ENCODE peak calls at places on chromosomes 4 and X, in eight cellular contexts. B is cardiac fibroblast, W is stomach, Q is MCF 10A, L is psoas muscle, H is OCI-LY7, Y is fibroblast of the aortic adventitia, E is NB4. F is an unnamed sample.

GRCh38 chr4:126678608-126679007 is 954.1 kb upstream of the INTU start:
- DNase-seq in B (no peak), Q (no peak), E (no peak), W (no peak), Y (no peak), H (no peak), L (no peak), F (no peak)

GRCh38 chr4:127001898-127002297 is 630.9 kb upstream of the INTU start:
- DNase-seq in E (no peak), Q (no peak), B (no peak), W (no peak), H (no peak), L (no peak), Y (no peak), F (no peak)

GRCh38 chrX:45851434-45851991 is 650.8 kb upstream of the DIPK2B start:
- DNase-seq in Q (peak), Y (no peak), W (peak), H (no peak), E (peak), L (peak), B (no peak), F (peak)

GRCh38 chr4:154660052-154660451 is 47.6 kb upstream of the FGG start:
- DNase-seq in H (no peak), W (no peak), E (no peak), Q (no peak), B (peak), L (no peak), Y (peak), F (no peak)

GRCh38 chrX:51148848-51149247 is 183.8 kb upstream of the NUDT10 start:
- DNase-seq in Q (peak), W (no peak), Y (no peak), L (no peak), H (peak), B (peak), E (peak), F (no peak)

GRCh38 chr4:87103691-87104187 is 116.7 kb downstream of the KLHL8 start:
- DNase-seq in B (peak), H (no peak), Q (peak), Y (peak), W (no peak), E (no peak), L (no peak), F (no peak)

GRCh38 chrX:34426334-34426733 is 230.8 kb downstream of the TMEM47 start:
- DNase-seq in Q (peak), H (no peak), B (peak), Y (peak), W (no peak), L (no peak), E (no peak), F (no peak)

GRCh38 chrX:40420899-40421729 is 159.7 kb upstream of the ATP6AP2 start:
- DNase-seq in Y (peak), B (peak), H (no peak), Q (no peak), L (no peak), W (no peak), E (peak), F (no peak)

GRCh38 chr4:14810568-14810967 is 191.7 kb upstream of the CPEB2 start:
- DNase-seq in W (no peak), Y (peak), E (no peak), B (no peak), Q (no peak), H (no peak), L (no peak), F (no peak)

GRCh38 chr4:1445716-1446445 is 39.6 kb upstream of the NKX1-1 start:
- DNase-seq in W (no peak), Y (no peak), B (no peak), Q (no peak), L (no peak), E (no peak), H (no peak), F (no peak)

GRCh38 chrX:103211012-103211715 is 3.7 kb upstream of the BEX4 start:
- DNase-seq in E (peak), L (no peak), B (peak), Q (peak), W (peak), H (peak), Y (peak), F (peak)

GRCh38 chrX:355329-356050 is 31.2 kb downstream of the PPP2R3B start:
- DNase-seq in E (no peak), L (no peak), W (no peak), H (no peak), B (no peak), Q (no peak), Y (no peak), F (no peak)

GRCh38 chr4:74018771-74019170 is 19.7 kb downstream of the CXCL3 start:
- DNase-seq in B (no peak), W (no peak), Y (no peak), E (peak), Q (no peak), H (no peak), L (no peak), F (no peak)

GRCh38 chrX:40471965-40472648 is 108.7 kb upstream of the ATP6AP2 start:
- DNase-seq in Q (peak), L (no peak), H (peak), B (peak), E (no peak), Y (peak), W (peak), F (peak)

GRCh38 chrX:11768039-11768438 is 10.0 kb downstream of the MSL3 start:
- DNase-seq in H (no peak), L (no peak), B (no peak), Q (no peak), E (no peak), W (no peak), Y (no peak), F (peak)

GRCh38 chr4:4852591-4853362 is 6.7 kb upstream of the MSX1 start:
- DNase-seq in Q (peak), H (no peak), W (peak), Y (peak), L (peak), E (no peak), B (peak), F (no peak)

GRCh38 chr4:6270691-6271121 is 1.1 kb downstream of the WFS1 start:
- DNase-seq in Y (peak), H (no peak), L (no peak), B (peak), Q (no peak), W (no peak), E (no peak), F (no peak)

GRCh38 chr4:46444318-46444717 is 54.4 kb upstream of the GABRA2 start:
- DNase-seq in H (no peak), L (no peak), B (peak), W (no peak), Y (no peak), E (no peak), Q (peak), F (no peak)

GRCh38 chr4:89724716-89725115 is 112.2 kb downstream of the SNCA start:
- DNase-seq in B (peak), Y (no peak), W (no peak), L (no peak), E (no peak), H (no peak), Q (peak), F (no peak)

GRCh38 chr4:140140566-140140965 is 13.4 kb downstream of the MAML3 start:
- DNase-seq in Q (no peak), B (no peak), L (no peak), Y (no peak), W (no peak), H (no peak), E (no peak), F (no peak)

GRCh38 chr4:66633472-66633871 is 911.8 kb downstream of the CENPC start:
- DNase-seq in Y (peak), E (no peak), W (no peak), Q (no peak), B (peak), L (no peak), H (no peak), F (no peak)

GRCh38 chr4:142406051-142406549 is 440.0 kb downstream of the INPP4B start:
- DNase-seq in L (no peak), B (peak), W (no peak), H (no peak), Y (peak), E (no peak), Q (peak), F (no peak)

GRCh38 chr4:73224886-73225285 is 33.7 kb downstream of the ANKRD17 start:
- DNase-seq in Y (no peak), E (no peak), L (no peak), Q (no peak), W (no peak), B (no peak), H (no peak), F (peak)

GRCh38 chr4:159420162-159421057 is 317.5 kb downstream of the RAPGEF2 start:
- DNase-seq in E (no peak), Q (no peak), B (no peak), H (no peak), W (no peak), Y (no peak), L (no peak), F (no peak)

GRCh38 chrX:15853586-15854079 is 980 bp downstream of the AP1S2 start:
- DNase-seq in Y (no peak), H (peak), Q (peak), W (no peak), B (no peak), L (no peak), E (peak), F (no peak)

GRCh38 chr4:1072830-1073446 is 40.4 kb downstream of the RNF212 start:
- DNase-seq in B (peak), W (peak), E (peak), L (peak), Y (peak), H (peak), Q (peak), F (peak)

GRCh38 chrX:1417921-1418875 is 26.3 kb upstream of the SLC25A6 start:
- DNase-seq in L (no peak), B (no peak), W (no peak), E (no peak), H (no peak), Q (no peak), Y (no peak), F (no peak)

GRCh38 chrX:15356444-15356843 is 21.1 kb upstream of the PIGA start:
- DNase-seq in Y (peak), B (peak), H (no peak), Q (peak), W (no peak), L (no peak), E (peak), F (no peak)

GRCh38 chrX:115356369-115356768 is 66.9 kb downstream of the LUZP4 start:
- DNase-seq in L (no peak), B (no peak), Q (no peak), Y (no peak), H (no peak), E (no peak), W (no peak), F (no peak)

GRCh38 chr4:20043992-20044391 is 207.7 kb upstream of the SLIT2 start:
- DNase-seq in H (no peak), W (no peak), L (no peak), Q (no peak), E (no peak), B (no peak), Y (no peak), F (no peak)

GRCh38 chr4:153448003-153448731 is 18.0 kb upstream of the TMEM131L start:
- DNase-seq in H (no peak), Y (peak), E (no peak), W (no peak), Q (peak), L (no peak), B (peak), F (no peak)

GRCh38 chr4:14168919-14169318 is 541.4 kb upstream of the BOD1L1 start:
- DNase-seq in B (peak), Q (peak), H (no peak), W (peak), Y (peak), L (no peak), E (no peak), F (no peak)

GRCh38 chr4:46937493-46937892 is 28.4 kb upstream of the COX7B2 start:
- DNase-seq in E (peak), Q (peak), L (no peak), Y (peak), H (no peak), B (peak), W (no peak), F (no peak)

GRCh38 chr4:33467291-33467690 is 2747.1 kb downstream of the PCDH7 start:
- DNase-seq in Q (no peak), B (no peak), H (no peak), L (no peak), W (no peak), Y (no peak), E (no peak), F (no peak)

GRCh38 chrX:131816551-131817136 is 206.5 kb upstream of the STK26 start:
- DNase-seq in W (peak), L (peak), Q (peak), B (no peak), E (no peak), H (peak), Y (peak), F (peak)
- TF ChIP-seq CTCF in W (no peak), L (peak), Q (peak), B (no peak), E (no peak), H (no peak), Y (peak), F (peak)

GRCh38 chr4:7306986-7307385 is 114.6 kb downstream of the SORCS2 start:
- DNase-seq in E (no peak), Y (no peak), W (no peak), Q (no peak), L (peak), H (no peak), B (no peak), F (no peak)

GRCh38 chr4:7307391-7308099 is 115.2 kb downstream of the SORCS2 start:
- DNase-seq in W (no peak), L (peak), E (no peak), B (no peak), Q (no peak), Y (no peak), H (no peak), F (no peak)

GRCh38 chr4:7309636-7310035 is 117.3 kb downstream of the SORCS2 start:
- DNase-seq in H (no peak), Y (no peak), W (no peak), Q (no peak), E (no peak), L (peak), B (no peak), F (no peak)

GRCh38 chr4:7310441-7310840 is 118.1 kb downstream of the SORCS2 start:
- DNase-seq in E (no peak), H (no peak), L (peak), W (no peak), Q (no peak), Y (no peak), B (no peak), F (no peak)

DNA sequence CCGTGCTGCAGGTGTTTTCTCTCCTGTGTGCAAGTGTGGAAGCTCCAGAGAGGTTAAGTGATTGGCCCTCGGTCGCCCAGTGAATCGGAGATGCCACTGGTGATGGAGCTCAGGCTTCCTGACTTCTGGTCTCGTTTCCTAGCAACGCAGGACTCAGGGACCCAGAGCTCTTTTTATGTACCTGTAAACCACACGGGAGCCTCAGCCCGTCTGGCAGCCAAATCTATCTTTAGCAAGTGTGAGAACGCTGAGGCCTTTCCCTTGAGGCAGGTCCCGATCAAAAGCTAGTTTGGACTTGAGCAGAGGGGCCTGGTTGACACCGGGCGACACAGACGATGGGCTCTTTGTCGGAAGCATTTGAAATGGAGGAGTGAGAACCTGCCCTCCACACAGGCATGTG is 116.8 kb downstream of the SORCS2 start:
- DNase-seq in Y (no peak), E (no peak), L (peak), B (no peak), Q (no peak), W (no peak), H (no peak), F (no peak)
- TF ChIP-seq CTCF in Y (no peak), E (no peak), L (no peak), B (no peak), Q (no peak), W (no peak), H (no peak), F (no peak)

GRCh38 chr4:118254368-118254767 is 98.4 kb downstream of the PRSS12 start:
- DNase-seq in W (no peak), L (no peak), Y (no peak), Q (no peak), H (no peak), B (no peak), E (peak), F (no peak)

GRCh38 chr4:118264096-118264495 is 88.7 kb downstream of the PRSS12 start:
- DNase-seq in E (no peak), L (no peak), W (no peak), B (no peak), Q (no peak), Y (no peak), H (no peak), F (no peak)

DNA sequence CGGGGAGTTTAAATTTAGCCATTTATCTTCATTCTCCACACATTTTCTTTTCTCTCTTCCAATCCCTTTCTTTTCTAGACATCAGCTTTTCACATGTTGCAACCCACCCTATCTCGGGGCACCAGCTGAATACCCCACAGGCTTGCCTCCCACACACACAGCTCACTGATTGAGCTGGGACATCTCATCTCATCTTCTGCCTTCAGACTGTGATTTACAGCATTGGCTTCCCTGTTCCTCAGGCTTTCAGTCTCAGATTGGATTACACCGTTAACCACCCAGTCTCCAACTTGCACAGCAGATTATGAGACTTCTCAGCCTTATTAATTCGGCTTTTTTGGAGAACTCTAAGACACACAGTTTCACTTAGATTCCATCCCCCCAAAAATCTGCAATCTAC is 93.7 kb downstream of the PRSS12 start:
- DNase-seq in E (no peak), Y (no peak), B (no peak), L (no peak), W (no peak), Q (no peak), H (no peak), F (no peak)
- TF ChIP-seq CTCF in E (no peak), Y (no peak), B (no peak), L (no peak), W (no peak), Q (no peak), H (no peak), F (no peak)

DNA sequence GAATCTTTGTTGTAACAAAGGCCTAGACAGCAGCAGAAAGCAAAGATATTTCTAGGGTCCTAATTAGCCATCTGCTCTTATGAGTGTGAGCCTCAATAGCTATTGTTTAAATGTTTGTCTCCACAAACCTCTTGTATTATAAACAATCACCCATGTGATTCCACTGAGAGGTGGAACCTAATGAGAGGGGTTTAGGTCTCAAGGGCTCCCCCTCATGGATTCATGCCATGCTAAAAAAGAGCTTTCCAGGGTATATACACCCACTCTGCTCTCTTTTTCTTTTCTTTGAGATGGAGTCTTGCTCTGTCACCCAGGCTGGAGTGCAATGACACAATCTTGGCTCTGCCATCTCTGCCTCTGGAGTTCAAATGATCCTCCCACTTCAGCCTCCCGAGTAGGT is 42.1 kb downstream of the TRIM61 start:
- DNase-seq in Q (no peak), Y (no peak), H (peak), W (no peak), B (no peak), E (peak), L (no peak), F (peak)
- TF ChIP-seq CTCF in Q (no peak), Y (no peak), H (peak), W (no peak), B (no peak), E (peak), L (no peak), F (peak)

DNA sequence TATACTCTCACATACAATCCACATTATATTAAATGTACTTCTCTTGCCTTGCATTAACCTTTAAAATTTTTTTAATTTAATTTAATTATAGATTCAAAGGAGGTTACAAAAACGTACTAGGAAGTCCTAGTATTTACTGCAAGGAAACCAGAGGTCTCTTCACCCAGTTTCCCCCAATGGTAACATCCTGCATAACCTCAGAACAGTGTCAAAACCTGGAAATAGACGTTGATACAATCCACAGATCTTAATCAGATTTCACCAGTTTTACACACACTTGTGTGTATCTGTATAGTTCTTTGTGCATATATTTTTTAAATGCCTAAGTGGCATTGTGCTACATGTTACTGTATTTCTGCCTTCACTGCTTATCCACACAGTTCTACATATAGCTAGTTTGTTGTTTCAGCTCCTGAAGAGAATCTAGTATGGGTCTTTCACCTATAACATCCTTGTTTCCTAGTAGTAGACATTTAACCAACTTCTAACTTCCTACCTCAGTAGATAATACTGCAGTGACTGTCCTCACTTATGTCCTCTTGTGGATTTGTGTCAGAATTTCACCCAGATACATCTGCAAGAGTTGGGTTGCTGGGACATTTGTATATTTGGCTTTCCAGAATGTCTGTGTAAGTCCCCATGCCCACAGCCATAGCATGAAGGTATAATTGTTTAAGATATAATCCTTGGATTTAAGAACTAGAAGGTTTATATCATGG is 103.2 kb downstream of the NFKB1 start:
- DNase-seq in H (no peak), W (no peak), E (no peak), Q (no peak), L (no peak), Y (no peak), B (no peak), F (no peak)
- TF ChIP-seq CTCF in H (peak), W (no peak), E (no peak), Q (no peak), L (no peak), Y (no peak), B (no peak), F (no peak)

DNA sequence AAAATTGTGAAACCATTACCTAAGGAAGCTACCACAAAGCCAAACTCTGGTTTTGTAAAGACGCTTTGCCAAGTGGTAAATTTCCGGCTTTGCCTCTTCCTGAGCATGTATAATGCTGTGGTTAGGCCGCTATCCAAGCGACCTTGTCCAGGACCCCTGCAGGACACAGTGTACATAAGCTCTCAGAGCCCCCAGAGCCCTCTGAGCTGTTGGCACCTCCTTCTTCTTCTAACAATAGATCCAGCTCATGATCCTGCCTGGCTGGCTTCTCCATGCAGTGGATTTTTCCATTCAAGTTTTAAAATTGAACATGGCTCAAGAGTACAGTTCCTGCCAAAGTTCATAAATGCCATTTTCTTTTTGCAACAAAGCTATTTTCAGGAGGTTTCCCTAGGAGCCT is 326.7 kb downstream of the MAPK10 start:
- DNase-seq in B (peak), Q (peak), W (peak), H (no peak), E (peak), Y (peak), L (peak), F (no peak)
- TF ChIP-seq CTCF in B (peak), Q (no peak), W (no peak), H (no peak), E (no peak), Y (no peak), L (no peak), F (no peak)

F was measured in GM10248.